ENCODE peak calls at places on chromosome 3, in four cellular contexts. D is NCI-H345; Y is GM13976; R is stimulated activated CD4-positive, alpha-beta T cell treated with anti-CD3 and anti-CD28 coated beads, TNF-alpha, amount 100 ng/mL, for 4 hours. Q is an unnamed sample.
A peak's percentile ranks its signal among the peaks of the same experiment; 100 is the strongest.

GRCh38 chr3:49723301-49723630 is 485 bp downstream of the GMPPB start:
- DNase-seq in R (no peak), Y (peak; percentile 74), D (peak; percentile 34), Q (peak; percentile 7)

GRCh38 chr3:179175358-179175757 is 27.2 kb downstream of the PIK3CA start:
- DNase-seq in Y (no peak), D (no peak), R (no peak), Q (no peak)

GRCh38 chr3:186679151-186679550 is 13.3 kb downstream of the HRG start:
- DNase-seq in D (no peak), Y (no peak), R (no peak), Q (no peak)

GRCh38 chr3:188000361-188000861 is 153.5 kb upstream of the LPP start:
- DNase-seq in Y (no peak), R (no peak), D (peak; percentile 90), Q (peak; percentile 74)

GRCh38 chr3:9249273-9250192 is at the start of gene SRGAP3:
- DNase-seq in R (peak; percentile 39), D (peak; percentile 88), Y (peak; percentile 89), Q (peak; percentile 94)

GRCh38 chr3:63911395-63911900 is 735 bp downstream of the SCAANT1 start:
- DNase-seq in D (peak; percentile 65), R (no peak), Y (peak; percentile 47), Q (no peak)

GRCh38 chr3:43327184-43327950 is 41.0 kb downstream of the SNRK start:
- DNase-seq in R (no peak), D (no peak), Y (peak; percentile 47), Q (no peak)

GRCh38 chr3:133479401-133479800 is 79.5 kb downstream of the BFSP2 start:
- DNase-seq in Y (no peak), D (no peak), R (no peak), Q (no peak)

GRCh38 chr3:74137790-74138189 is 476.7 kb downstream of the CNTN3 start:
- DNase-seq in R (no peak), D (no peak), Y (no peak), Q (no peak)

GRCh38 chr3:126750760-126751129 is 46.7 kb downstream of the CHCHD6 start:
- DNase-seq in R (no peak), D (no peak), Y (no peak), Q (no peak)

GRCh38 chr3:153901152-153901551 is 220.0 kb upstream of the ARHGEF26 start:
- DNase-seq in D (no peak), R (no peak), Y (no peak), Q (no peak)

GRCh38 chr3:137764001-137764433 is at the start of gene SOX14:
- DNase-seq in Y (peak; percentile 36), R (no peak), D (peak; percentile 59), Q (peak; percentile 8)

GRCh38 chr3:6807967-6808588 is 52.8 kb upstream of the GRM7 start:
- DNase-seq in Y (no peak), D (peak; percentile 74), R (no peak), Q (peak; percentile 16)

GRCh38 chr3:126350502-126351085 is 6.6 kb downstream of the KLF15 start:
- DNase-seq in R (no peak), Y (no peak), D (no peak), Q (no peak)